ENCODE peak calls at places on chromosomes 3 and 15, in six cellular contexts. S, D, U, W, V and E are unnamed samples.

GRCh38 chr3:108448593-108448992 is 61.8 kb downstream of the MYH15 start:
- DNase-seq in S (no peak), D (no peak), U (no peak), W (no peak), V (no peak), E (no peak)

GRCh38 chr15:30921781-30922371 is 18.2 kb downstream of the FAN1 start:
- DNase-seq in S (no peak), D (no peak), U (no peak), W (no peak), V (no peak), E (no peak)

GRCh38 chr15:43977072-43977884 is 150.5 kb downstream of the WDR76 start:
- DNase-seq in S (peak; percentile 25), D (peak; percentile 37), U (no peak), W (peak; percentile 9), V (peak; percentile 48), E (peak; percentile 4)

GRCh38 chr3:23949784-23950183 is 4.7 kb downstream of the NR1D2 start:
- DNase-seq in S (no peak), D (no peak), U (no peak), W (no peak), V (no peak), E (no peak)

GRCh38 chr15:31365655-31366127 is 39.1 kb downstream of the KLF13 start:
- DNase-seq in S (peak; percentile 70), D (peak; percentile 75), U (peak; percentile 46), W (peak; percentile 33), V (no peak), E (no peak)

GRCh38 chr15:35319354-35319753 is 226.6 kb downstream of the DPH6 start:
- DNase-seq in S (peak; percentile 80), D (no peak), U (no peak), W (peak; percentile 47), V (no peak), E (no peak)

GRCh38 chr3:49173792-49174170 is 2.4 kb downstream of the KLHDC8B start:
- DNase-seq in S (no peak), D (no peak), U (peak; percentile 58), W (no peak), V (no peak), E (no peak)

GRCh38 chr15:101225658-101226057 is 26.2 kb downstream of the CHSY1 start:
- DNase-seq in S (no peak), D (no peak), U (no peak), W (no peak), V (no peak), E (no peak)

GRCh38 chr3:58183221-58183620 is 27.6 kb downstream of the DNASE1L3 start:
- DNase-seq in S (no peak), D (no peak), U (no peak), W (no peak), V (no peak), E (no peak)

GRCh38 chr15:73885954-73886700 is 12.8 kb downstream of the TBC1D21 start:
- DNase-seq in S (no peak), D (no peak), U (no peak), W (no peak), V (no peak), E (no peak)

GRCh38 chr15:86193716-86194408 is 114.2 kb downstream of the AGBL1 start:
- DNase-seq in S (no peak), D (no peak), U (no peak), W (no peak), V (no peak), E (no peak)
- H2AFZ ChIP-seq in S (no peak overlapping the region), D (no peak overlapping the region), U (no peak overlapping the region), W (no peak overlapping the region), V (no peak overlapping the region), E (peak overlapping the region; percentile 48)

DNA sequence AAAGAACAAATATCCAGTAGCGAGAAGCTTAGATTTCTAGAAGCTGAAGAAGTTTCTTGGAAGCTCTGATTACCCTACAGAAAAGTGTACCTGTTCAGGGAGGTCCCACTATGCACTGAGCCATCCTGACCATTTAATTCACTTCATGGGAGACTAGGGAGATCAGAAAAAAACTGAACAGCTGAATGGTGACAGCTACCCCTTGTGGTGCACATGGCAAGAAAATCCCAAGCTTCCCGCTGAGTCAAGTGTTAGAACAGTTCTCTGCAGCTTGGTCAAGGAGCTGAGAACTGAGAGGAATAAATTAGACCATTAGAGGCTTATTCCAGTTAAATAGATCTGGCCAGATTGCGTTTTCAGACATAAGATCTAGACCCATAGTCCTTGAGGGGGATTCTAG is 197.2 kb upstream of the VEPH1 start:
- DNase-seq in S (peak; percentile 1), D (no peak), U (no peak), W (peak; percentile 5), V (peak; percentile 1), E (no peak)
- H2AFZ ChIP-seq in S (no peak overlapping the region), D (no peak overlapping the region), U (no peak overlapping the region), W (no peak overlapping the region), V (no peak overlapping the region), E (no peak overlapping the region)

GRCh38 chr3:172601066-172601832 is 78.0 kb upstream of the TNFSF10 start:
- DNase-seq in S (no peak), D (no peak), U (no peak), W (no peak), V (no peak), E (no peak)

GRCh38 chr3:172608575-172608974 is 85.3 kb upstream of the TNFSF10 start:
- DNase-seq in S (no peak), D (no peak), U (no peak), W (no peak), V (no peak), E (no peak)

GRCh38 chr3:172607305-172608121 is 84.3 kb upstream of the TNFSF10 start:
- DNase-seq in S (peak; percentile 91), D (no peak), U (no peak), W (peak; percentile 28), V (no peak), E (no peak)

GRCh38 chr3:172606021-172606420 is 82.8 kb upstream of the TNFSF10 start:
- DNase-seq in S (peak; percentile 38), D (no peak), U (no peak), W (no peak), V (no peak), E (no peak)

GRCh38 chr3:172604895-172605646 is 81.8 kb upstream of the TNFSF10 start:
- DNase-seq in S (no peak), D (no peak), U (no peak), W (no peak), V (no peak), E (no peak)
- H2AFZ ChIP-seq in S (no peak overlapping the region), D (no peak overlapping the region), U (no peak overlapping the region), W (no peak overlapping the region), V (no peak overlapping the region), E (no peak overlapping the region)

GRCh38 chr15:84657748-84658079 is 285 bp downstream of the NMB start:
- DNase-seq in S (no peak), D (no peak), U (no peak), W (no peak), V (no peak), E (no peak)

GRCh38 chr15:84654689-84655453 is 788 bp upstream of the WDR73 start:
- DNase-seq in S (peak; percentile 58), D (peak; percentile 90), U (peak; percentile 58), W (peak; percentile 69), V (peak; percentile 66), E (peak; percentile 67)

GRCh38 chr15:84653584-84653909 is 536 bp downstream of the WDR73 start:
- DNase-seq in S (no peak), D (no peak), U (no peak), W (no peak), V (no peak), E (no peak)

GRCh38 chr15:84656972-84657371 is 1.0 kb downstream of the NMB start:
- DNase-seq in S (no peak), D (no peak), U (no peak), W (no peak), V (no peak), E (peak; percentile 49)

DNA sequence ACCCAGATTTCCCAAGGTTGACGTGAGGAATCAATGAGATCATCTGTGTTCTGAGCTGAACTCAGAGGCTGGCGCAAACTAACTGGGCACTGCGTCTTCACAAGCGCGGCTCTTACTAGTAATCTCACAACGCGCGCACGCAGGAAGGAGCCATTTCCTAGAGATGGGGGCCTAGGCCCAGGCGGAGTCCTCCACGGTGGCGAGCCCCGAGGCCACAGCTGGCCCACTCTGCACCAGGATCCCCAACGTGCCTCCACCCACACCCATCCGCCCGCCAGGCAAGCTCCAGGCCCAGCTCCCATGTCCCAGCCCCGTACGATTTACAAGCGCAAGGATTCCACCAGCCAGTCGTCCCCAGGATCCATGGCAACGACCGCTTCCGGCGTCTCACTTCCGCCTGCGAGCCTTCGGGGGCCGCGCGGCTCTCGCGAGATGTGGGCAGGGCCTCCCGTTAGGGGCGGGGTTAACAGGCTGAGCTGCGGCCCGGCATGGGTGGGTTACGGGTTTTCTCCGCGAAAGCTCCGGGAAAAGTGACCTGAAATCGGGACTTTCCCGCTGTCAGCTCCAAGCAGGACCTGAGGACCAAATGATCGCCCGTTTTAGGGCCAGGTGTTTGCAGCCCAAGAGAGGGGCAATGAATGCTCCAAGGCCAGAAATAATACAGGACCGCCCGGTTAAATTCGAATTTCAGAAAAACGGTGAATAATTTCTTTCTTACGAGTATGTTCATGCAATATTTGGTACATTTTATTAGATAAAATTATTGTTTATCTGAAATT is at the start of gene WDR73:
- DNase-seq in S (peak; percentile 92), D (peak; percentile 97), U (peak; percentile 93), W (peak; percentile 99), V (peak; percentile 87), E (peak; percentile 94)
- H2AFZ ChIP-seq in S (peak within 1 kb of the TSS; percentile 94), D (peak within 1 kb of the TSS; percentile 79), U (peak within 1 kb of the TSS; percentile 93), W (peak within 1 kb of the TSS; percentile 51), V (peak within 1 kb of the TSS; percentile 16), E (peak within 1 kb of the TSS; percentile 90)

DNA sequence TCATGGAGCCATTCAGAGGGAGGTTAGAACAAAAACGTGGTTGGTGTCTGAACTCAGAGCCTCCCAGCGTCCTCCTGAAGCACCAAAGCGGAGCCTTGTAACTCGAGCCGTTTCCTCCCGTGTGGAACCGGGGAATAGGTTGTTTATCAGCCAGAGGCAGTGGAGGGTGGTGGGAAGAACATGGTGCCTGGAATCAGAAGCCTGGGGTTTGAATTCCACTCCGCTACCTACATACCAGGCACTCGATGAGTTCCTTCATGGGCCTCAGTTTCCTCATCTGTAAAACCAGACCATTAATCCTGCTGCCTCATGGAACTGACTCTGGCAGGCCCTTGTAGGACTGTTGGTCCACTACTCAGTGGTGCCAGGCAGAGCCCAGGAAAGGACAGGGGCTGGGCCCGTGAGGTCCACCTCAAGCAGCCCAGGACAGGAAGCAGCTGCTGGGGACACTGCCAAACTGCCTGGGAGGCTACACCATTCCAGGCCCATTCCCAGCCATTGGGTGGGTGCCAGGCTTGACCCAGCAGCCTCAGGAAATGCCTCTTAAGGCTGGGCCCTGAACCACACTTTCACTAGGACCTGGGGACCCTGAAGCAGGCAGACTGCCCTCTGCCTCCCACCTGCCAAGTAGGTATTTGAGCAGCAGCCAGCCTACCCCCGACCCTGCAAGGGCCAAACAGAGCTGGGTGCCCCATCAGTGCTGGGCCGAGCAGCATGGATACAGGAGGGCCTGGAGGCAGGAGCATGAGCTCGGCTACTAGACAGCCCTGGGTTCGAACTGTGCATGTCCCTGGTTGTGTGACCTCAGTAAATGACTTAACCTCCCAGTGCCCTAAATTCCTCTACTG is 33.4 kb downstream of the PRKCD start:
- DNase-seq in S (no peak), D (no peak), U (no peak), W (no peak), V (no peak), E (no peak)
- H2AFZ ChIP-seq in S (no peak overlapping the region), D (no peak overlapping the region), U (peak overlapping the region; percentile 90), W (no peak overlapping the region), V (no peak overlapping the region), E (no peak overlapping the region)